ENCODE peak calls at places on chromosomes 5 and 9, in nine cellular contexts. One of them, this sample, is unnamed.

GRCh38 chr5:162068412-162068811 is 839 bp downstream of the GABRG2 start:
- DNase-seq in tibial artery: no peak
- DNase-seq in astrocyte of the spinal cord: no peak
- DNase-seq in lung: no peak
- DNase-seq in trophoblast cell: peak
- DNase-seq in IMR-90: no peak
- DNase-seq in psoas muscle: no peak
- DNase-seq in GM06990: no peak
- DNase-seq in breast epithelium: peak
- DNase-seq in this sample: peak

GRCh38 chr5:107705390-107706014 is 34.8 kb upstream of the EFNA5 start:
- DNase-seq in GM06990: no peak
- DNase-seq in astrocyte of the spinal cord: peak
- DNase-seq in tibial artery: no peak
- DNase-seq in breast epithelium: no peak
- DNase-seq in lung: no peak
- DNase-seq in trophoblast cell: no peak
- DNase-seq in psoas muscle: no peak
- DNase-seq in IMR-90: peak
- DNase-seq in this sample: peak

GRCh38 chr5:14664270-14665109 is at the start of gene OTULIN:
- DNase-seq in psoas muscle: peak
- DNase-seq in tibial artery: peak
- DNase-seq in astrocyte of the spinal cord: peak
- DNase-seq in trophoblast cell: peak
- DNase-seq in breast epithelium: peak
- DNase-seq in IMR-90: peak
- DNase-seq in GM06990: peak
- DNase-seq in lung: peak
- DNase-seq in this sample: peak

GRCh38 chr9:131997779-131998178 is 81.9 kb downstream of the MED27 start:
- DNase-seq in GM06990: no peak
- DNase-seq in trophoblast cell: no peak
- DNase-seq in astrocyte of the spinal cord: peak
- DNase-seq in lung: no peak
- DNase-seq in tibial artery: peak
- DNase-seq in psoas muscle: no peak
- DNase-seq in IMR-90: peak
- DNase-seq in breast epithelium: no peak
- DNase-seq in this sample: peak

GRCh38 chr9:92726971-92727715 is 37.5 kb downstream of the BICD2 start:
- DNase-seq in psoas muscle: no peak
- DNase-seq in lung: no peak
- DNase-seq in trophoblast cell: peak
- DNase-seq in breast epithelium: peak
- DNase-seq in tibial artery: no peak
- DNase-seq in GM06990: no peak
- DNase-seq in IMR-90: peak
- DNase-seq in astrocyte of the spinal cord: peak
- DNase-seq in this sample: peak

GRCh38 chr5:59039003-59039295 is 456.1 kb downstream of the RAB3C start:
- DNase-seq in trophoblast cell: no peak
- DNase-seq in lung: no peak
- DNase-seq in IMR-90: no peak
- DNase-seq in psoas muscle: no peak
- DNase-seq in astrocyte of the spinal cord: no peak
- DNase-seq in breast epithelium: no peak
- DNase-seq in GM06990: no peak
- DNase-seq in tibial artery: no peak
- DNase-seq in this sample: no peak

GRCh38 chr9:4943346-4943745 is 41.7 kb upstream of the JAK2 start:
- DNase-seq in astrocyte of the spinal cord: no peak
- DNase-seq in breast epithelium: no peak
- DNase-seq in trophoblast cell: no peak
- DNase-seq in psoas muscle: no peak
- DNase-seq in GM06990: no peak
- DNase-seq in lung: no peak
- DNase-seq in IMR-90: no peak
- DNase-seq in tibial artery: no peak
- DNase-seq in this sample: no peak

GRCh38 chr5:167921796-167922195 is 369.6 kb upstream of the WWC1 start:
- DNase-seq in tibial artery: no peak
- DNase-seq in trophoblast cell: no peak
- DNase-seq in lung: no peak
- DNase-seq in psoas muscle: no peak
- DNase-seq in breast epithelium: no peak
- DNase-seq in GM06990: no peak
- DNase-seq in IMR-90: no peak
- DNase-seq in astrocyte of the spinal cord: no peak
- DNase-seq in this sample: no peak

GRCh38 chr5:135310328-135310989 is 88.6 kb downstream of the MACROH2A1 start:
- DNase-seq in tibial artery: no peak
- DNase-seq in GM06990: no peak
- DNase-seq in trophoblast cell: no peak
- DNase-seq in breast epithelium: no peak
- DNase-seq in lung: peak
- DNase-seq in IMR-90: peak
- DNase-seq in psoas muscle: no peak
- DNase-seq in astrocyte of the spinal cord: peak
- DNase-seq in this sample: peak

GRCh38 chr5:35990524-35990923 is 666 bp downstream of the UGT3A1 start:
- DNase-seq in lung: no peak
- DNase-seq in breast epithelium: no peak
- DNase-seq in psoas muscle: no peak
- DNase-seq in IMR-90: no peak
- DNase-seq in GM06990: no peak
- DNase-seq in tibial artery: no peak
- DNase-seq in astrocyte of the spinal cord: no peak
- DNase-seq in trophoblast cell: no peak
- DNase-seq in this sample: no peak

GRCh38 chr9:125455132-125455531 is 193.5 kb downstream of the GAPVD1 start:
- DNase-seq in tibial artery: no peak
- DNase-seq in IMR-90: no peak
- DNase-seq in astrocyte of the spinal cord: no peak
- DNase-seq in breast epithelium: no peak
- DNase-seq in trophoblast cell: no peak
- DNase-seq in GM06990: no peak
- DNase-seq in lung: no peak
- DNase-seq in psoas muscle: no peak
- DNase-seq in this sample: no peak

DNA sequence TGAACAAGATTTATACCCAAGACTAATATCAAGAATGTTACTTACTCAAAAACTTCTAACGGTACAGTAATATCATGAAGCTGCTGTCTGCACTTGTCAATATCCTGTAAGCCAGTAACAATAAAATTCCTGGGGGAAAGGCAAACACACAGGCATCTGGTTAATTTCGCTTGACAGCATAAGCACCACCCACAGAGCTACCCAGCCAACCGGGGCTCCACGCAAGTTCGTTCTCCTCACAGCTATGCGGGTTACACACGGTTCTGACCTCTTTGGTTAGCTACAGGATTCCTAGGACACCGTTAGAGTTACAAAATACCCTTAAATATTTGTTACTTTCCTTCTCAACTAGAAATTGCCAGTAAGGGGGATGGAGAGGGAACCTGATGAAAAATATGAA is 1.2 kb downstream of the MED10 start:
- DNase-seq in lung: no peak
- DNase-seq in psoas muscle: peak
- DNase-seq in GM06990: no peak
- DNase-seq in breast epithelium: no peak
- DNase-seq in astrocyte of the spinal cord: no peak
- DNase-seq in trophoblast cell: no peak
- DNase-seq in tibial artery: no peak
- DNase-seq in IMR-90: peak
- DNase-seq in this sample: peak
- H3K4me3 ChIP-seq in lung: peak
- H3K4me3 ChIP-seq in psoas muscle: peak
- H3K4me3 ChIP-seq in GM06990: peak
- H3K4me3 ChIP-seq in breast epithelium: peak
- H3K4me3 ChIP-seq in astrocyte of the spinal cord: peak
- H3K4me3 ChIP-seq in trophoblast cell: no peak
- H3K4me3 ChIP-seq in tibial artery: peak
- H3K4me3 ChIP-seq in IMR-90: peak
- H3K4me3 ChIP-seq in this sample: peak

GRCh38 chr9:113221003-113221799 is at the start of the genes FKBP15 and SLC31A1:
- DNase-seq in IMR-90: peak
- DNase-seq in psoas muscle: peak
- DNase-seq in tibial artery: peak
- DNase-seq in trophoblast cell: peak
- DNase-seq in breast epithelium: peak
- DNase-seq in astrocyte of the spinal cord: peak
- DNase-seq in GM06990: peak
- DNase-seq in lung: peak
- DNase-seq in this sample: peak

GRCh38 chr9:113220467-113221002 is 542 bp downstream of the FKBP15 start:
- DNase-seq in breast epithelium: no peak
- DNase-seq in trophoblast cell: no peak
- DNase-seq in IMR-90: no peak
- DNase-seq in astrocyte of the spinal cord: no peak
- DNase-seq in GM06990: peak
- DNase-seq in lung: no peak
- DNase-seq in psoas muscle: no peak
- DNase-seq in tibial artery: no peak
- DNase-seq in this sample: no peak

GRCh38 chr9:113219186-113219936 is 1.7 kb downstream of the FKBP15 start:
- DNase-seq in GM06990: peak
- DNase-seq in trophoblast cell: no peak
- DNase-seq in IMR-90: no peak
- DNase-seq in breast epithelium: no peak
- DNase-seq in psoas muscle: no peak
- DNase-seq in astrocyte of the spinal cord: no peak
- DNase-seq in tibial artery: no peak
- DNase-seq in lung: no peak
- DNase-seq in this sample: no peak

GRCh38 chr9:113221800-113222481 is 597 bp downstream of the SLC31A1 start:
- DNase-seq in astrocyte of the spinal cord: no peak
- DNase-seq in tibial artery: no peak
- DNase-seq in psoas muscle: no peak
- DNase-seq in lung: no peak
- DNase-seq in breast epithelium: no peak
- DNase-seq in GM06990: no peak
- DNase-seq in IMR-90: no peak
- DNase-seq in trophoblast cell: no peak
- DNase-seq in this sample: no peak

DNA sequence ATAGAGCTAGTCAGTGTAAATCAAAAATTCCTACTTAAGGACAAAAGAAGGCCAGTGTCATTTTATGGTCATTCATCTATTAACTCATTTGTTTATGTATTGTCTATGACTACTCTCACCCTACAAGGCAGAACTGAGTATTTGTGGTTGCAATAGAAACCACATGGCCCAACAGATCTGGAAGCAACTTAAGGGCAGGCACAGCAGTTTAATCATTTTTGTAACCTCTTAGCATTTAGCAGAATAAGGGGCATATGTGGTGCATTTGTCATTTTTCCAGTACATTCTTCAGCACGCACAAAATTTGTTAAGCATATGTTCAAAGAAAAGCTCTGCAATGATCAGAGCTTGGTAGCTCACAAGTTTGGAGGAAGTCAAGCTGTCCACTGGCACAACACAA is 1.1 kb downstream of the FKBP15 start:
- DNase-seq in GM06990: peak
- DNase-seq in lung: no peak
- DNase-seq in trophoblast cell: no peak
- DNase-seq in tibial artery: no peak
- DNase-seq in breast epithelium: no peak
- DNase-seq in IMR-90: peak
- DNase-seq in psoas muscle: no peak
- DNase-seq in astrocyte of the spinal cord: peak
- DNase-seq in this sample: no peak
- H3K4me3 ChIP-seq in GM06990: peak
- H3K4me3 ChIP-seq in lung: no peak
- H3K4me3 ChIP-seq in trophoblast cell: no peak
- H3K4me3 ChIP-seq in tibial artery: peak
- H3K4me3 ChIP-seq in breast epithelium: peak
- H3K4me3 ChIP-seq in IMR-90: peak
- H3K4me3 ChIP-seq in psoas muscle: peak
- H3K4me3 ChIP-seq in astrocyte of the spinal cord: peak
- H3K4me3 ChIP-seq in this sample: peak

GRCh38 chr9:99368341-99369326 is 146.6 kb downstream of the SEC61B start:
- DNase-seq in tibial artery: peak
- DNase-seq in psoas muscle: peak
- DNase-seq in breast epithelium: no peak
- DNase-seq in GM06990: peak
- DNase-seq in trophoblast cell: peak
- DNase-seq in astrocyte of the spinal cord: peak
- DNase-seq in lung: no peak
- DNase-seq in IMR-90: peak
- DNase-seq in this sample: peak
- H3K4me3 ChIP-seq in tibial artery: peak
- H3K4me3 ChIP-seq in psoas muscle: peak
- H3K4me3 ChIP-seq in breast epithelium: peak
- H3K4me3 ChIP-seq in GM06990: no peak
- H3K4me3 ChIP-seq in trophoblast cell: no peak
- H3K4me3 ChIP-seq in astrocyte of the spinal cord: peak
- H3K4me3 ChIP-seq in lung: no peak
- H3K4me3 ChIP-seq in IMR-90: peak
- H3K4me3 ChIP-seq in this sample: peak

GRCh38 chr9:18343799-18344198 is 130.2 kb upstream of the ADAMTSL1 start:
- DNase-seq in breast epithelium: no peak
- DNase-seq in IMR-90: peak
- DNase-seq in lung: no peak
- DNase-seq in psoas muscle: no peak
- DNase-seq in astrocyte of the spinal cord: peak
- DNase-seq in tibial artery: no peak
- DNase-seq in trophoblast cell: no peak
- DNase-seq in GM06990: no peak
- DNase-seq in this sample: peak

GRCh38 chr9:18349530-18349929 is 124.4 kb upstream of the ADAMTSL1 start:
- DNase-seq in psoas muscle: no peak
- DNase-seq in breast epithelium: no peak
- DNase-seq in GM06990: no peak
- DNase-seq in astrocyte of the spinal cord: no peak
- DNase-seq in trophoblast cell: no peak
- DNase-seq in tibial artery: no peak
- DNase-seq in IMR-90: no peak
- DNase-seq in lung: no peak
- DNase-seq in this sample: no peak

GRCh38 chr9:18347381-18348084 is 126.4 kb upstream of the ADAMTSL1 start:
- DNase-seq in GM06990: no peak
- DNase-seq in astrocyte of the spinal cord: no peak
- DNase-seq in psoas muscle: no peak
- DNase-seq in trophoblast cell: no peak
- DNase-seq in breast epithelium: no peak
- DNase-seq in lung: no peak
- DNase-seq in IMR-90: no peak
- DNase-seq in tibial artery: no peak
- DNase-seq in this sample: no peak

GRCh38 chr9:18348086-18348485 is 125.9 kb upstream of the ADAMTSL1 start:
- DNase-seq in astrocyte of the spinal cord: no peak
- DNase-seq in GM06990: no peak
- DNase-seq in IMR-90: no peak
- DNase-seq in trophoblast cell: no peak
- DNase-seq in tibial artery: no peak
- DNase-seq in breast epithelium: no peak
- DNase-seq in lung: no peak
- DNase-seq in psoas muscle: no peak
- DNase-seq in this sample: no peak

DNA sequence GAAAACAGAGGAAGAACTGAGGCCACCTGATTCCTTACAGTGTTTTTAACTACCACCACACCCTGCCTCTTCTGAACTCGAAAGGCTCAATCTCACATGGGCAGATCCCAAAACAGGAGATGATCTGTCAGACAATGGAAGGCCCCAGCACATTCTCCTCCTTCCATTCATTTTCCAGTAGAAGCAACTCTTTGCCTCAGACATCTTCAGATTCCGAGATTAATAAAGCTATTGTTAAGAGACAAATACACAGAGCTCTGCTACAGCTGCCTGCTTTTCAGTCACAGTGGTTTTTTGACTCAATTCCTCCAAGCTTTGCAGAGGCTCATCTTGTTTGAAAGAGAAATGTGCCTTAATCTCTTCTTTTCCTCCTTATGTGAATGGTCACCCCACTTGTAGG is 127.2 kb upstream of the ADAMTSL1 start:
- DNase-seq in tibial artery: no peak
- DNase-seq in astrocyte of the spinal cord: no peak
- DNase-seq in trophoblast cell: no peak
- DNase-seq in IMR-90: no peak
- DNase-seq in psoas muscle: no peak
- DNase-seq in lung: no peak
- DNase-seq in breast epithelium: no peak
- DNase-seq in GM06990: no peak
- DNase-seq in this sample: no peak
- H3K4me3 ChIP-seq in tibial artery: no peak
- H3K4me3 ChIP-seq in astrocyte of the spinal cord: no peak
- H3K4me3 ChIP-seq in trophoblast cell: no peak
- H3K4me3 ChIP-seq in IMR-90: no peak
- H3K4me3 ChIP-seq in psoas muscle: no peak
- H3K4me3 ChIP-seq in lung: no peak
- H3K4me3 ChIP-seq in breast epithelium: no peak
- H3K4me3 ChIP-seq in GM06990: no peak
- H3K4me3 ChIP-seq in this sample: no peak